ENCODE peak calls at places on chromosomes 2 and 18, in six cellular contexts. H is GM23248, X is right cardiac atrium, C is HCT116, S is heart right ventricle, T is ovary. A is an unnamed sample.

GRCh38 chr2:37819228-37819627 is 105.9 kb upstream of the RMDN2 start:
- DNase-seq in H (peak; percentile 96), X (no peak), C (no peak), S (no peak), T (no peak), A (no peak)

GRCh38 chr2:120675460-120676130 is 60.1 kb upstream of the GLI2 start:
- DNase-seq in H (peak; percentile 77), X (peak; percentile 80), C (peak; percentile 53), S (peak; percentile 53), T (peak; percentile 24), A (peak; percentile 37)

GRCh38 chr2:32947076-32947483 is 327 bp downstream of the LTBP1 start:
- DNase-seq in H (peak; percentile 43), X (peak; percentile 61), C (no peak), S (peak; percentile 28), T (peak; percentile 9), A (no peak)

GRCh38 chr18:7485616-7486015 is 81.5 kb upstream of the PTPRM start:
- DNase-seq in H (no peak), X (peak; percentile 34), C (no peak), S (peak; percentile 22), T (no peak), A (no peak)

GRCh38 chr2:16009560-16009959 is 69.2 kb downstream of the MYCN start:
- DNase-seq in H (no peak), X (no peak), C (no peak), S (no peak), T (no peak), A (no peak)

GRCh38 chr18:54777118-54777791 is 51.0 kb upstream of the RAB27B start:
- DNase-seq in H (no peak), X (no peak), C (no peak), S (no peak), T (no peak), A (no peak)

GRCh38 chr2:240733803-240734495 is 42.3 kb downstream of the AQP12A start:
- DNase-seq in H (no peak), X (no peak), C (no peak), S (no peak), T (no peak), A (peak; percentile 9)

GRCh38 chr2:210673117-210673516 is 116.7 kb downstream of the CPS1 start:
- DNase-seq in H (no peak), X (no peak), C (no peak), S (no peak), T (no peak), A (no peak)

GRCh38 chr2:158618859-158619490 is 162.2 kb downstream of the PKP4 start:
- DNase-seq in H (peak; percentile 26), X (no peak), C (no peak), S (no peak), T (no peak), A (no peak)

GRCh38 chr2:164706522-164706921 is 85.2 kb upstream of the GRB14 start:
- DNase-seq in H (peak; percentile 91), X (no peak), C (no peak), S (no peak), T (no peak), A (no peak)

GRCh38 chr2:232260075-232260474 is 118.5 kb upstream of the ALPP start:
- DNase-seq in H (peak; percentile 91), X (no peak), C (no peak), S (no peak), T (no peak), A (no peak)

GRCh38 chr2:218020281-218020680 is 17.5 kb upstream of the TNS1 start:
- DNase-seq in H (no peak), X (no peak), C (no peak), S (no peak), T (no peak), A (no peak)

GRCh38 chr2:185782223-185782769 is 43.7 kb downstream of the FSIP2 start:
- DNase-seq in H (no peak), X (no peak), C (no peak), S (no peak), T (no peak), A (no peak)

GRCh38 chr2:27322301-27322765 is 564 bp downstream of the MPV17 start:
- DNase-seq in H (peak; percentile 48), X (no peak), C (no peak), S (no peak), T (no peak), A (no peak)

GRCh38 chr2:159086332-159086731 is 117.9 kb downstream of the TANC1 start:
- DNase-seq in H (no peak), X (peak; percentile 73), C (no peak), S (no peak), T (peak; percentile 43), A (no peak)

GRCh38 chr2:124325667-124326425 is 300.8 kb downstream of the CNTNAP5 start:
- DNase-seq in H (peak; percentile 0), X (no peak), C (no peak), S (no peak), T (no peak), A (no peak)

GRCh38 chr18:58991127-58991798 is 126.6 kb downstream of the ZNF532 start:
- DNase-seq in H (no peak), X (no peak), C (no peak), S (no peak), T (no peak), A (no peak)
- H3K27ac ChIP-seq in H (no peak overlapping the region), X (peak overlapping the region; percentile 95), C (no peak overlapping the region), S (peak overlapping the region; percentile 70), T (no peak overlapping the region), A (no peak overlapping the region)

GRCh38 chr2:10407841-10408648 is 40.1 kb downstream of the ODC1 start:
- DNase-seq in H (peak; percentile 95), X (no peak), C (peak; percentile 72), S (no peak), T (peak; percentile 33), A (peak; percentile 76)
- H3K4me1 ChIP-seq in H (peaks cover 49% of the 10 kb centered on the region), X (peaks cover 20% of the 10 kb centered on the region), C (peaks cover 50% of the 10 kb centered on the region), S (peaks cover 62% of the 10 kb centered on the region), T (peaks cover 1% of the 10 kb centered on the region), A (peaks cover 30% of the 10 kb centered on the region)

GRCh38 chr18:9708882-9709877 is 1.1 kb downstream of the RAB31 start:
- DNase-seq in H (peak; percentile 62), X (peak; percentile 68), C (no peak), S (peak; percentile 22), T (peak; percentile 46), A (no peak)
- H3K27ac ChIP-seq in H (peak overlapping the region; percentile 96), X (no peak overlapping the region), C (peak overlapping the region; percentile 63), S (peak overlapping the region; percentile 88), T (peak overlapping the region; percentile 12), A (no peak overlapping the region)

GRCh38 chr2:44771510-44771909 is 170.0 kb upstream of the SIX3 start:
- DNase-seq in H (no peak), X (no peak), C (no peak), S (no peak), T (no peak), A (no peak)
- H3K4me1 ChIP-seq in H (no peaks in the 10 kb centered on the region), X (no peaks in the 10 kb centered on the region), C (no peaks in the 10 kb centered on the region), S (peaks cover 11% of the 10 kb centered on the region), T (no peaks in the 10 kb centered on the region), A (no peaks in the 10 kb centered on the region)

A was measured in CD4-positive, CD25-positive, alpha-beta regulatory T cell.